ENCODE peak calls at places on chromosome 11, in ten cellular contexts. K, V, D, I, N, B, G, W, O and J are unnamed samples.

GRCh38 chr11:34126959-34127848 is 21.8 kb downstream of the NAT10 start:
- DNase-seq in I (no peak), O (no peak), W (no peak), N (no peak), D (no peak), K (no peak), B (no peak), G (no peak), V (no peak), J (no peak)

GRCh38 chr11:12269104-12269441 is 108.3 kb upstream of the PARVA start:
- DNase-seq in O (no peak), W (no peak), B (peak), D (no peak), I (no peak), K (no peak), G (no peak), N (peak), V (no peak), J (no peak)

GRCh38 chr11:8017894-8018741 is 31.0 kb downstream of the EIF3F start:
- DNase-seq in N (peak), O (no peak), D (no peak), B (no peak), K (no peak), G (no peak), V (no peak), I (no peak), W (no peak), J (no peak)

GRCh38 chr11:94147433-94147845 is 18.8 kb downstream of the PANX1 start:
- DNase-seq in D (no peak), I (no peak), W (no peak), O (no peak), G (no peak), K (no peak), V (no peak), B (no peak), N (no peak), J (no peak)

GRCh38 chr11:2883717-2884423 is 1.7 kb downstream of the CDKN1C start:
- DNase-seq in G (no peak), O (no peak), D (no peak), B (no peak), N (peak), V (no peak), W (no peak), K (no peak), I (peak), J (no peak)

GRCh38 chr11:20035701-20036601 is 124.3 kb downstream of the DBX1 start:
- DNase-seq in N (peak), B (no peak), V (no peak), O (no peak), W (no peak), G (no peak), D (no peak), I (no peak), K (no peak), J (no peak)

GRCh38 chr11:100354736-100355135 is 332.4 kb upstream of the ARHGAP42 start:
- DNase-seq in V (no peak), N (no peak), K (no peak), I (no peak), D (no peak), O (no peak), B (no peak), W (no peak), G (no peak), J (no peak)

GRCh38 chr11:46736146-46736545 is 17.1 kb downstream of the F2 start:
- DNase-seq in D (no peak), K (no peak), O (no peak), V (no peak), B (no peak), W (no peak), G (no peak), N (no peak), I (no peak), J (no peak)

GRCh38 chr11:115244758-115245157 is 259.5 kb downstream of the CADM1 start:
- DNase-seq in O (no peak), I (no peak), V (no peak), N (no peak), W (no peak), K (no peak), G (no peak), B (no peak), D (no peak), J (no peak)